ENCODE peak calls at places on chromosomes 3 and 15, in four cellular contexts. B, X, G and M are unnamed samples.

GRCh38 chr3:4821331-4821730 is 157.9 kb upstream of the BHLHE40 start:
- DNase-seq in B (no peak), X (no peak), G (no peak), M (no peak)

GRCh38 chr3:127674099-127674792 is 1.5 kb downstream of the ABTB1 start:
- DNase-seq in B (no peak), X (no peak), G (no peak), M (no peak)

GRCh38 chr3:196214783-196215441 is 1.4 kb upstream of the SLC51A start:
- DNase-seq in B (no peak), X (no peak), G (no peak), M (no peak)

GRCh38 chr3:126347543-126348161 is 9.6 kb downstream of the KLF15 start:
- DNase-seq in B (no peak), X (no peak), G (peak; percentile 4), M (no peak)

GRCh38 chr3:69411331-69411730 is 25.4 kb upstream of the FRMD4B start:
- DNase-seq in B (no peak), X (peak; percentile 35), G (no peak), M (no peak)

GRCh38 chr15:44173813-44174212 is 21.3 kb downstream of the FRMD5 start:
- DNase-seq in B (no peak), X (no peak), G (no peak), M (no peak)

GRCh38 chr15:31273258-31273941 is 53.2 kb upstream of the KLF13 start:
- DNase-seq in B (no peak), X (no peak), G (no peak), M (no peak)

GRCh38 chr15:42427429-42428223 is 63.3 kb downstream of the ZNF106 start:
- DNase-seq in B (peak; percentile 79), X (peak; percentile 67), G (no peak), M (peak; percentile 52)

GRCh38 chr3:29686889-29687592 is 406.2 kb downstream of the RBMS3 start:
- DNase-seq in B (no peak), X (peak; percentile 80), G (no peak), M (no peak)

GRCh38 chr3:11014752-11015151 is 22.2 kb downstream of the SLC6A1 start:
- DNase-seq in B (no peak), X (no peak), G (no peak), M (no peak)

GRCh38 chr3:129897026-129897425 is 3.5 kb upstream of the TMCC1 start:
- DNase-seq in B (no peak), X (no peak), G (no peak), M (no peak)

GRCh38 chr3:149657458-149657795 is 398 bp downstream of the WWTR1 start:
- DNase-seq in B (no peak), X (peak; percentile 75), G (no peak), M (no peak)

GRCh38 chr3:49779378-49780079 is 6.8 kb downstream of the IP6K1 start:
- DNase-seq in B (no peak), X (no peak), G (no peak), M (no peak)

GRCh38 chr3:170421147-170421641 is 2.5 kb downstream of the CLDN11 start:
- DNase-seq in B (no peak), X (peak; percentile 34), G (no peak), M (peak; percentile 29)

GRCh38 chr3:58452176-58452575 is 18.5 kb upstream of the PDHB start:
- DNase-seq in B (no peak), X (no peak), G (no peak), M (no peak)

GRCh38 chr15:25331404-25331803 is 107.4 kb downstream of the UBE3A start:
- DNase-seq in B (no peak), X (no peak), G (no peak), M (no peak)

GRCh38 chr15:84022516-84022915 is 213.1 kb upstream of the GOLGA6L4 start:
- DNase-seq in B (no peak), X (no peak), G (no peak), M (no peak)

GRCh38 chr3:193617628-193618027 is 24.6 kb downstream of the OPA1 start:
- DNase-seq in B (no peak), X (no peak), G (no peak), M (no peak)

GRCh38 chr3:79765854-79766253 is 1.9 kb downstream of the ROBO1 start:
- DNase-seq in B (no peak), X (no peak), G (no peak), M (no peak)

GRCh38 chr3:194318511-194319161 is 32.5 kb downstream of the CPN2 start:
- DNase-seq in B (no peak), X (no peak), G (no peak), M (no peak)

GRCh38 chr3:28476194-28476593 is 127.6 kb upstream of the AZI2 start:
- DNase-seq in B (peak; percentile 5), X (peak; percentile 77), G (no peak), M (peak; percentile 5)

GRCh38 chr3:27428446-27428845 is 55.7 kb downstream of the SLC4A7 start:
- DNase-seq in B (no peak), X (no peak), G (no peak), M (no peak)

GRCh38 chr3:150589759-150590158 is 13.4 kb upstream of the SELENOT start:
- DNase-seq in B (no peak), X (peak; percentile 9), G (no peak), M (no peak)

GRCh38 chr3:177279118-177279815 is 82.0 kb upstream of the TBL1XR1 start:
- DNase-seq in B (no peak), X (no peak), G (no peak), M (no peak)

GRCh38 chr15:73899197-73900128 is 26.1 kb downstream of the TBC1D21 start:
- DNase-seq in B (no peak), X (no peak), G (peak; percentile 78), M (no peak)

GRCh38 chr3:129593230-129593594 is 13.3 kb downstream of the PLXND1 start:
- DNase-seq in B (no peak), X (no peak), G (peak; percentile 42), M (no peak)

GRCh38 chr15:51382787-51383186 is 41.3 kb downstream of the GLDN start:
- DNase-seq in B (no peak), X (peak; percentile 66), G (peak; percentile 70), M (no peak)

GRCh38 chr3:171876651-171877272 is 33.6 kb downstream of the TMEM212 start:
- DNase-seq in B (peak; percentile 96), X (peak; percentile 98), G (no peak), M (peak; percentile 91)

GRCh38 chr3:48120223-48120622 is 68.0 kb downstream of the CDC25A start:
- DNase-seq in B (no peak), X (no peak), G (no peak), M (no peak)

DNA sequence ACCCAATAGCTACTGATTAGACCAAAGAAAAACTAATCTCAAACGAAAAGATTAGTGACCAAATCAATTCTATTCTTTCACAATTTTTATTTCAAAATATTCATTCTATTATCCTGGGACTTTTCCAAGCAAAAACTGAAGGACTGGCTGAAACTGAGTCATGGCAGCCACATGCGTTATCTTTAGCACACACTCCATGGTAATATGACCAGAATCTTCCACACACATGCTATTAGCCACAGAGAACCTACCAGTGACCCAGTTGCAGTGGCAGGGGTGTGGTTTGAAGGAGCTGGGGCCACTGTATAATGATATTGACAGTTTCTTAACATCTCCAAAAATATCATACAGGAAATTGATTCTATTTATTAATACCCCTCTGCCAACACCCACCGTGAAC is 154.8 kb upstream of the ABI3BP start:
- DNase-seq in B (no peak), X (no peak), G (no peak), M (no peak)
- H3K4me3 ChIP-seq in B (no peak overlapping the region), X (no peak overlapping the region), G (no peak overlapping the region), M (no peak overlapping the region)

GRCh38 chr3:122680381-122681293 is at the start of gene PARP14:
- DNase-seq in B (no peak), X (peak; percentile 78), G (peak; percentile 22), M (peak; percentile 30)
- TF ChIP-seq CTCF in B (no peak), X (peak; percentile 3), G (no peak), M (peak; percentile 4)

GRCh38 chr3:98650966-98651765 is 57.8 kb upstream of the CPOX start:
- DNase-seq in B (no peak), X (no peak), G (no peak), M (no peak)
- H3K4me3 ChIP-seq in B (no peak overlapping the region), X (no peak overlapping the region), G (no peak overlapping the region), M (no peak overlapping the region)

GRCh38 chr3:52041118-52041847 is 15.1 kb downstream of the DUSP7 start:
- DNase-seq in B (no peak), X (no peak), G (peak; percentile 69), M (no peak)
- TF ChIP-seq CTCF in B (peak; percentile 41), X (peak; percentile 36), G (peak; percentile 67), M (peak; percentile 16)

DNA sequence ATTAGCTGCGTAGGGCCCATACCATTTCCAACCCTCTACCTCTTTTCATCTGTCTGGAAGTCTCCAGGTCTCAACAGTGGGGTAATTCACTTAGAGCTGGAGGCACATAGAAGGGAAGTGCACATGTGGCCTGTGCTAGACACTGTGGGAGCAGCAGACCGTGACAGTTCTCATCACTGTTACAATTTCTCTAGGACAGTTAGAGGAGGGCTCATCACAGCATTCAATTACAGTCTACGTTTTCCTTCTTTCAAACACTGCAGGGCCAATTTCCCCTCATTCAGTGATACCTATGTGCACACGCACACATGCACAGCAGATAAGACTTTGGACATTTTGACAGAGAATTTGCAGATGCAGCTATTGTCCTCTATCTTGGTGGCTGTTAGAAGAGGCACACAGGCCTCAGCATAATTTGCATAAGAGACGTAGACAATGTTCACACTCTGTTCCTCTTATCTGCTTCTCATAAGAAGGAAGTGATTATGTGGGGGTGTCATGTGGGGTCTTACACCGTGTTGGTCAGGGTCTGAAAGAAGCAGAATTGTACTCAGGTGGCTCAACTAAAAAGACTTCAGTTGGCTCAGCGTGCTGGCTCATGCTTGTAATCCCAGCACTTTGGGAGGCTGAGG is 12.6 kb upstream of the HRG start:
- DNase-seq in B (no peak), X (no peak), G (no peak), M (no peak)
- H3K4me3 ChIP-seq in B (no peak overlapping the region), X (no peak overlapping the region), G (no peak overlapping the region), M (no peak overlapping the region)

GRCh38 chr15:95326689-95327525 is 1003.6 kb upstream of the NR2F2 start:
- DNase-seq in B (no peak), X (no peak), G (peak; percentile 9), M (no peak)
- TF ChIP-seq CTCF in B (no peak), X (no peak), G (no peak), M (no peak)

GRCh38 chr3:180989291-180990163 is at the start of gene DNAJC19:
- DNase-seq in B (peak; percentile 87), X (peak; percentile 98), G (peak; percentile 96), M (peak; percentile 89)

GRCh38 chr3:180996415-180996932 is 6.9 kb upstream of the DNAJC19 start:
- DNase-seq in B (no peak), X (no peak), G (no peak), M (no peak)

GRCh38 chr3:180987344-180987743 is 2.2 kb downstream of the DNAJC19 start:
- DNase-seq in B (no peak), X (no peak), G (no peak), M (no peak)

GRCh38 chr3:180990494-180990893 is 958 bp upstream of the DNAJC19 start:
- DNase-seq in B (no peak), X (no peak), G (no peak), M (no peak)
- H3K4me3 ChIP-seq in B (peak overlapping the region; percentile 83), X (peak overlapping the region; percentile 85), G (peak overlapping the region; percentile 85), M (peak overlapping the region; percentile 76)